ENCODE peak calls at places on chromosomes 4 and X, in four cellular contexts. One of them, this sample, is unnamed.

GRCh38 chr4:119300072-119300387 is 21.9 kb downstream of the FABP2 start:
- DNase-seq in GOT3: no peak
- DNase-seq in CD8-positive, alpha-beta T cell: peak; percentile 41
- DNase-seq in ureter: peak; percentile 62
- DNase-seq in this sample: peak; percentile 28

GRCh38 chrX:24464498-24464835 is 619 bp upstream of the PDK3 start:
- DNase-seq in GOT3: no peak
- DNase-seq in CD8-positive, alpha-beta T cell: no peak
- DNase-seq in ureter: no peak
- DNase-seq in this sample: no peak

GRCh38 chr4:6782846-6783110 is 251 bp downstream of the KIAA0232 start:
- DNase-seq in GOT3: no peak
- DNase-seq in CD8-positive, alpha-beta T cell: no peak
- DNase-seq in ureter: no peak
- DNase-seq in this sample: no peak

GRCh38 chr4:61517144-61517543 is 317.0 kb downstream of the ADGRL3 start:
- DNase-seq in GOT3: no peak
- DNase-seq in CD8-positive, alpha-beta T cell: no peak
- DNase-seq in ureter: no peak
- DNase-seq in this sample: no peak

GRCh38 chr4:139745111-139745639 is 79.6 kb downstream of the MGST2 start:
- DNase-seq in GOT3: no peak
- DNase-seq in CD8-positive, alpha-beta T cell: no peak
- DNase-seq in ureter: no peak
- DNase-seq in this sample: no peak

GRCh38 chr4:48112017-48112667 is 21.9 kb downstream of the TXK start:
- DNase-seq in GOT3: no peak
- DNase-seq in CD8-positive, alpha-beta T cell: no peak
- DNase-seq in ureter: no peak
- DNase-seq in this sample: no peak

GRCh38 chr4:41611881-41612871 is 74.2 kb downstream of the LIMCH1 start:
- DNase-seq in GOT3: no peak
- DNase-seq in CD8-positive, alpha-beta T cell: no peak
- DNase-seq in ureter: peak; percentile 58
- DNase-seq in this sample: no peak

GRCh38 chr4:108828620-108829019 is 65.8 kb upstream of the ETNPPL start:
- DNase-seq in GOT3: no peak
- DNase-seq in CD8-positive, alpha-beta T cell: no peak
- DNase-seq in ureter: no peak
- DNase-seq in this sample: no peak

GRCh38 chrX:129980540-129981206 is 1.8 kb upstream of the BCORL1 start:
- DNase-seq in GOT3: no peak
- DNase-seq in CD8-positive, alpha-beta T cell: no peak
- DNase-seq in ureter: peak; percentile 48
- DNase-seq in this sample: no peak

GRCh38 chr4:184318852-184319251 is 101.2 kb upstream of the ENPP6 start:
- DNase-seq in GOT3: no peak
- DNase-seq in CD8-positive, alpha-beta T cell: no peak
- DNase-seq in ureter: no peak
- DNase-seq in this sample: no peak

GRCh38 chr4:15144967-15145295 is 142.7 kb downstream of the CPEB2 start:
- DNase-seq in GOT3: no peak
- DNase-seq in CD8-positive, alpha-beta T cell: no peak
- DNase-seq in ureter: no peak
- DNase-seq in this sample: no peak

GRCh38 chr4:38673109-38673978 is 9.3 kb downstream of the KLF3 start:
- DNase-seq in GOT3: no peak
- DNase-seq in CD8-positive, alpha-beta T cell: no peak
- DNase-seq in ureter: peak; percentile 75
- DNase-seq in this sample: no peak

GRCh38 chr4:146638801-146639351 is at the start of gene POU4F2:
- DNase-seq in GOT3: no peak
- DNase-seq in CD8-positive, alpha-beta T cell: no peak
- DNase-seq in ureter: no peak
- DNase-seq in this sample: no peak

GRCh38 chr4:119138046-119138445 is 2.4 kb downstream of the MYOZ2 start:
- DNase-seq in GOT3: no peak
- DNase-seq in CD8-positive, alpha-beta T cell: no peak
- DNase-seq in ureter: no peak
- DNase-seq in this sample: no peak

GRCh38 chr4:175813841-175814240 is 1.8 kb upstream of the GPM6A start:
- DNase-seq in GOT3: no peak
- DNase-seq in CD8-positive, alpha-beta T cell: no peak
- DNase-seq in ureter: no peak
- DNase-seq in this sample: no peak

GRCh38 chrX:47613082-47613481 is 6.6 kb downstream of the SYN1 start:
- DNase-seq in GOT3: no peak
- DNase-seq in CD8-positive, alpha-beta T cell: no peak
- DNase-seq in ureter: no peak
- DNase-seq in this sample: no peak

GRCh38 chr4:91057871-91058270 is 930.7 kb downstream of the CCSER1 start:
- DNase-seq in GOT3: no peak
- DNase-seq in CD8-positive, alpha-beta T cell: no peak
- DNase-seq in ureter: no peak
- DNase-seq in this sample: no peak

GRCh38 chrX:51496501-51497291 is at the start of gene NUDT11:
- DNase-seq in GOT3: peak; percentile 3
- DNase-seq in CD8-positive, alpha-beta T cell: peak; percentile 22
- DNase-seq in ureter: peak; percentile 56
- DNase-seq in this sample: peak; percentile 44

GRCh38 chrX:46125139-46125538 is 420.1 kb downstream of the ZNF674 start:
- DNase-seq in GOT3: no peak
- DNase-seq in CD8-positive, alpha-beta T cell: no peak
- DNase-seq in ureter: no peak
- DNase-seq in this sample: no peak

GRCh38 chr4:186700746-186701145 is 22.9 kb downstream of the FAT1 start:
- DNase-seq in GOT3: no peak
- DNase-seq in CD8-positive, alpha-beta T cell: no peak
- DNase-seq in ureter: no peak
- DNase-seq in this sample: no peak

GRCh38 chr4:53507671-53508286 is 83.5 kb downstream of the LNX1 start:
- DNase-seq in GOT3: peak; percentile 36
- DNase-seq in CD8-positive, alpha-beta T cell: no peak
- DNase-seq in ureter: no peak
- DNase-seq in this sample: no peak

GRCh38 chr4:16027626-16028025 is 56.2 kb downstream of the PROM1 start:
- DNase-seq in GOT3: no peak
- DNase-seq in CD8-positive, alpha-beta T cell: no peak
- DNase-seq in ureter: no peak
- DNase-seq in this sample: no peak

GRCh38 chrX:151970661-151971060 is 3.8 kb downstream of the GABRE start:
- DNase-seq in GOT3: peak; percentile 42
- DNase-seq in CD8-positive, alpha-beta T cell: no peak
- DNase-seq in ureter: peak; percentile 77
- DNase-seq in this sample: no peak

GRCh38 chr4:106371166-106371565 is 2.6 kb upstream of the GIMD1 start:
- DNase-seq in GOT3: no peak
- DNase-seq in CD8-positive, alpha-beta T cell: no peak
- DNase-seq in ureter: no peak
- DNase-seq in this sample: no peak

GRCh38 chr4:15928883-15929282 is 9.7 kb downstream of the FGFBP1 start:
- DNase-seq in GOT3: no peak
- DNase-seq in CD8-positive, alpha-beta T cell: no peak
- DNase-seq in ureter: no peak
- DNase-seq in this sample: no peak

This sample was measured in activated T-helper 1 cell treated with anti-CD3 and anti-CD28 coated beads, Interleukin-12 subunit alpha, Interleukin-12 subunit beta, Interleukin-2, Interleukin-4 antibody, amounts not matched to agents 30 ng/mL and 10 ng/mL and 1 ng/mL, durations not matched to agents 14 hours and 24 hours and 36 hours.